ENCODE peak calls at places on chromosomes 3 and 15, in five cellular contexts. D, G, J, Y and V are unnamed samples.
A peak's percentile ranks its signal among the peaks of the same experiment; 100 is the strongest.

GRCh38 chr15:74400313-74400850 is 32.9 kb upstream of the CYP11A1 start:
- DNase-seq in J (no peak), Y (no peak), G (no peak), D (no peak), V (no peak)

GRCh38 chr3:108493862-108494261 is 16.5 kb downstream of the MYH15 start:
- DNase-seq in D (no peak), J (peak; percentile 18), Y (no peak), G (peak; percentile 12), V (peak; percentile 47)

GRCh38 chr15:84681822-84682221 is 23.8 kb upstream of the NMB start:
- DNase-seq in Y (no peak), J (no peak), G (no peak), D (peak; percentile 49), V (no peak)

GRCh38 chr15:79929412-79929811 is 32.6 kb upstream of the MTHFS start:
- DNase-seq in G (no peak), D (no peak), Y (no peak), J (no peak), V (no peak)

GRCh38 chr3:192212335-192212734 is 515.0 kb downstream of the FGF12 start:
- DNase-seq in G (no peak), D (no peak), J (no peak), Y (no peak), V (no peak)

GRCh38 chr15:66253643-66254363 is at the start of gene MEGF11:
- DNase-seq in D (peak; percentile 28), Y (no peak), J (peak; percentile 67), G (peak; percentile 23), V (peak; percentile 48)

GRCh38 chr15:60757831-60758570 is 279.1 kb upstream of the ICE2 start:
- DNase-seq in Y (no peak), G (no peak), D (no peak), J (no peak), V (no peak)

GRCh38 chr3:105806361-105806760 is 62.5 kb downstream of the CBLB start:
- DNase-seq in G (no peak), D (peak; percentile 30), Y (no peak), J (peak; percentile 16), V (no peak)

GRCh38 chr3:182490601-182491485 is 302.5 kb upstream of the ATP11B start:
- DNase-seq in J (peak; percentile 5), D (no peak), G (no peak), Y (no peak), V (no peak)

GRCh38 chr3:116111765-116112164 is 333.5 kb downstream of the LSAMP start:
- DNase-seq in Y (no peak), G (no peak), J (no peak), D (no peak), V (no peak)

GRCh38 chr15:66860844-66861243 is 158.8 kb downstream of the SMAD6 start:
- DNase-seq in G (no peak), J (no peak), Y (no peak), D (no peak), V (no peak)

GRCh38 chr3:9793161-9793781 is 389 bp downstream of the ARPC4 start:
- DNase-seq in G (no peak), D (peak; percentile 44), J (no peak), Y (no peak), V (peak; percentile 58)

GRCh38 chr3:18559323-18559972 is 134.3 kb upstream of the SATB1 start:
- DNase-seq in J (peak; percentile 7), D (no peak), Y (no peak), G (no peak), V (no peak)

GRCh38 chr3:25480811-25481210 is 52.7 kb downstream of the RARB start:
- DNase-seq in D (no peak), J (no peak), Y (no peak), G (no peak), V (no peak)

GRCh38 chr3:69082805-69083204 is 1.9 kb upstream of the ARL6IP5 start:
- DNase-seq in D (peak; percentile 83), J (no peak), G (no peak), Y (peak; percentile 65), V (no peak)

GRCh38 chr15:101675015-101675414 is 22.8 kb upstream of the TM2D3 start:
- DNase-seq in Y (no peak), D (peak; percentile 92), G (no peak), J (no peak), V (no peak)

GRCh38 chr3:109640146-109640652 is 302.9 kb upstream of the DPPA4 start:
- DNase-seq in Y (no peak), D (peak; percentile 6), J (no peak), G (no peak), V (no peak)
- H3K4me1 ChIP-seq in Y (no peaks in the 10 kb centered on the region), D (no peaks in the 10 kb centered on the region), J (peaks cover 27% of the 10 kb centered on the region), G (no peaks in the 10 kb centered on the region), V (no peaks in the 10 kb centered on the region)

GRCh38 chr15:20643024-20643770 is 101.6 kb upstream of the GOLGA6L6 start:
- DNase-seq in J (no peak), G (no peak), D (no peak), Y (no peak), V (no peak)
- H3K9me3 ChIP-seq in J (peaks cover 18% of the 10 kb centered on the region), G (no peaks in the 10 kb centered on the region), D (peaks cover 23% of the 10 kb centered on the region), Y (no peaks in the 10 kb centered on the region), V (no peaks in the 10 kb centered on the region)

GRCh38 chr3:128488636-128488994 is 4.4 kb downstream of the GATA2 start:
- DNase-seq in Y (no peak), D (no peak), G (no peak), J (no peak), V (no peak)
- H3K4me1 ChIP-seq in Y (peaks cover 49% of the 10 kb centered on the region), D (peaks cover 17% of the 10 kb centered on the region), G (peaks cover 59% of the 10 kb centered on the region), J (peaks cover 6% of the 10 kb centered on the region), V (peaks cover 34% of the 10 kb centered on the region)

DNA sequence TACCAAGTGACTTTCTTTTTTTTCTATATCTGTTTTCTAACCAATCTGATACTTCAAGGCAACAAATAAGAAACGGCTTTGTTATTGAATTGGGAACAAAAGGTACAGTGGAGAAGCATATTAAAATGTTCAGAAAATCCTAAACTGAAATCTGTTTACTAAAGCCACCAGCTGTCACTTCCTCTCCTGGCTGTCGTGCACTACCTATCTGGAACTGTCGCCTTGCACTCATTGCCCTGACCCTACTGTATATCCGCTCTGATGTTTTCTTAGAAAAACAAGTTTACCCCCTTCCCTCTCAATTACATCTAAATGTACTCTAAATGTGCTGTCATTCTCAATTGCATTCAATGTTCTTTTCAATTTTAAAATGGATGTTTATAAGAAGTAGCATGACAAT is 439.8 kb upstream of the ARRDC4 start:
- DNase-seq in Y (no peak), G (no peak), D (no peak), J (no peak), V (no peak)
- H3K9me3 ChIP-seq in Y (no peaks in the 10 kb centered on the region), G (no peaks in the 10 kb centered on the region), D (peaks cover 20% of the 10 kb centered on the region), J (peaks cover 2% of the 10 kb centered on the region), V (no peaks in the 10 kb centered on the region)

DNA sequence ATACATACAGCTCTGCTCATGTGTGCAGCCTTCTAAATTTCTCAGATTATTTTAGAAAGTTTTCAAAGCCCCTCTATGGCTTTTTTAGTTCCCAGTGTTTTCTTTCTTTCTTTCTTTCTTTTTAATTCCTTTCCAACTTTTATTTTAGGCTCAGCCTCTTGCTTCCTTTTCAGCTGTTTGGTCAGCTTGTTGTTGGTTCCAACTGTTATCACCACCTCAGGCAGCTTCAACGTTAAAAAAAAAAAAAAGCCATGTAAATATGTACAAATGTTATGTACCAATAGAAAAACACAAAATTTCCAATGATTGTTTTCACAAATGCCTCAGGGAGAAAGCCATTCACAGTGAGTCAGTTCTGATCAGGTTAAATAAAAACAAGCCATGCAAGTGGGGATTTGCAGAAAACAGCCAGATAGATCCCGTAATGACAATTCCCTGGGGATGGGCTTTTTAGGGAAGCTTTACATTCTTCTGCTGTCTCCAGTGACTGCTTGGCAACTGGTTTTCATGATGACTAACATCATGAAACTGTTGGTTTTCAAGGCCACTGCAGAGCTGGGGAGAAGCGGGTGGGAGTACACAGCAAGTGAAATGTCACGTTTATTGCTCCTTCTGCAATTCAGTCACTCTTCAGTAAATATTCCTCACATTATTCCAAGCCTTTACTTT is 908.4 kb downstream of the EPHA3 start:
- DNase-seq in G (no peak), Y (no peak), D (peak; percentile 36), J (no peak), V (no peak)
- H3K4me1 ChIP-seq in G (peaks cover 12% of the 10 kb centered on the region), Y (no peaks in the 10 kb centered on the region), D (peaks cover 1% of the 10 kb centered on the region), J (no peaks in the 10 kb centered on the region), V (no peaks in the 10 kb centered on the region)

GRCh38 chr15:25054329-25054728 is 99.5 kb downstream of the SNRPN start:
- DNase-seq in Y (no peak), D (no peak), G (no peak), J (no peak), V (no peak)

GRCh38 chr15:25052191-25052999 is 97.6 kb downstream of the SNRPN start:
- DNase-seq in D (no peak), G (no peak), Y (peak; percentile 4), J (no peak), V (no peak)

GRCh38 chr15:25053000-25053815 is 98.4 kb downstream of the SNRPN start:
- DNase-seq in D (no peak), Y (no peak), G (no peak), J (no peak), V (no peak)

GRCh38 chr15:25054943-25055342 is 100.2 kb downstream of the SNRPN start:
- DNase-seq in G (no peak), D (no peak), Y (no peak), J (no peak), V (no peak)

GRCh38 chr15:25051399-25052154 is 96.8 kb downstream of the SNRPN start:
- DNase-seq in J (no peak), D (no peak), Y (no peak), G (no peak), V (no peak)
- H3K9me3 ChIP-seq in J (peaks cover 72% of the 10 kb centered on the region), D (peaks cover 89% of the 10 kb centered on the region), Y (peaks cover 88% of the 10 kb centered on the region), G (peaks cover 14% of the 10 kb centered on the region), V (peaks cover 97% of the 10 kb centered on the region)